ENCODE peak calls at places on chromosomes 5 and 9, in six cellular contexts. C is keratinocyte, O is pancreas, W is Peyer's patch, D is right atrium auricular region, B is A673. Z is an unnamed sample.
A peak's percentile ranks its signal among the peaks of the same experiment; 100 is the strongest.

GRCh38 chr5:110441035-110441434 is 285.4 kb downstream of the TMEM232 start:
- DNase-seq in C (peak; percentile 2), O (no peak), W (no peak), D (no peak), B (peak; percentile 55), Z (peak; percentile 27)

GRCh38 chr9:101705135-101705661 is 33.2 kb downstream of the GRIN3A start:
- DNase-seq in C (no peak), O (peak; percentile 2), W (peak; percentile 67), D (no peak), B (peak; percentile 13), Z (no peak)

GRCh38 chr9:19934301-19934868 is 145.5 kb upstream of the SLC24A2 start:
- DNase-seq in C (no peak), O (no peak), W (peak; percentile 51), D (peak; percentile 63), B (no peak), Z (no peak)

GRCh38 chr5:123628860-123629544 is 117.0 kb downstream of the CSNK1G3 start:
- DNase-seq in C (no peak), O (no peak), W (no peak), D (no peak), B (no peak), Z (no peak)

GRCh38 chr5:174745495-174745894 is 21.1 kb downstream of the MSX2 start:
- DNase-seq in C (no peak), O (no peak), W (no peak), D (no peak), B (no peak), Z (no peak)

GRCh38 chr5:84213861-84214260 is 170.8 kb downstream of the EDIL3 start:
- DNase-seq in C (no peak), O (no peak), W (no peak), D (no peak), B (no peak), Z (no peak)

GRCh38 chr5:6705959-6706358 is 7.3 kb upstream of the TENT4A start:
- DNase-seq in C (no peak), O (no peak), W (no peak), D (no peak), B (no peak), Z (no peak)

GRCh38 chr5:178818094-178818493 is 41.7 kb upstream of the ZNF354B start:
- DNase-seq in C (no peak), O (peak; percentile 37), W (no peak), D (no peak), B (no peak), Z (peak; percentile 55)

GRCh38 chr9:70340572-70340971 is 73.9 kb downstream of the KLF9 start:
- DNase-seq in C (no peak), O (no peak), W (no peak), D (no peak), B (peak; percentile 37), Z (no peak)

GRCh38 chr5:179731791-179732411 is 721 bp upstream of the MAML1 start:
- DNase-seq in C (no peak), O (peak; percentile 24), W (peak; percentile 52), D (peak; percentile 60), B (no peak), Z (no peak)

GRCh38 chr9:93674580-93675335 is 98.4 kb downstream of the PHF2 start:
- DNase-seq in C (no peak), O (no peak), W (peak; percentile 41), D (peak; percentile 47), B (no peak), Z (no peak)

GRCh38 chr5:59698774-59699173 is 194.8 kb downstream of the PDE4D start:
- DNase-seq in C (no peak), O (no peak), W (no peak), D (no peak), B (no peak), Z (no peak)

GRCh38 chr9:129234491-129234890 is 56.4 kb upstream of the IER5L start:
- DNase-seq in C (no peak), O (no peak), W (no peak), D (no peak), B (no peak), Z (no peak)

GRCh38 chr5:138927979-138928378 is 52.8 kb upstream of the LRRTM2 start:
- DNase-seq in C (no peak), O (peak; percentile 78), W (peak; percentile 70), D (peak; percentile 77), B (no peak), Z (no peak)

GRCh38 chr5:146646441-146646840 is 130.5 kb upstream of the GPR151 start:
- DNase-seq in C (no peak), O (no peak), W (no peak), D (no peak), B (no peak), Z (no peak)

GRCh38 chr5:109939109-109939682 is 249.5 kb downstream of the MAN2A1 start:
- DNase-seq in C (no peak), O (no peak), W (no peak), D (no peak), B (no peak), Z (no peak)

GRCh38 chr5:135439426-135440205 is 7.5 kb downstream of the DCANP1 start:
- DNase-seq in C (no peak), O (no peak), W (peak; percentile 31), D (no peak), B (no peak), Z (no peak)

GRCh38 chr5:94031631-94032030 is 290.2 kb upstream of the POU5F2 start:
- DNase-seq in C (no peak), O (no peak), W (no peak), D (no peak), B (no peak), Z (peak; percentile 8)

GRCh38 chr5:35656721-35657120 is 39.1 kb downstream of the SPEF2 start:
- DNase-seq in C (no peak), O (no peak), W (no peak), D (no peak), B (no peak), Z (no peak)

GRCh38 chr5:73264626-73265025 is 91.6 kb downstream of the TMEM174 start:
- DNase-seq in C (no peak), O (no peak), W (no peak), D (no peak), B (no peak), Z (no peak)

GRCh38 chr5:79236970-79237734 is 1.2 kb downstream of the JMY start:
- DNase-seq in C (no peak), O (peak; percentile 56), W (peak; percentile 69), D (no peak), B (peak; percentile 37), Z (no peak)

GRCh38 chr9:136901516-136902258 is 15.4 kb downstream of the TRAF2 start:
- DNase-seq in C (peak; percentile 72), O (no peak), W (peak; percentile 84), D (no peak), B (no peak), Z (no peak)

GRCh38 chr9:126842220-126842842 is 18.1 kb upstream of the ZBTB34 start:
- DNase-seq in C (no peak), O (no peak), W (no peak), D (no peak), B (no peak), Z (no peak)

GRCh38 chr5:60248900-60249299 is 355.4 kb upstream of the PDE4D start:
- DNase-seq in C (no peak), O (no peak), W (no peak), D (no peak), B (no peak), Z (no peak)

GRCh38 chr5:127077346-127077745 is 4.0 kb upstream of the C5orf63 start:
- DNase-seq in C (no peak), O (no peak), W (no peak), D (no peak), B (no peak), Z (no peak)

GRCh38 chr9:6884101-6884500 is 126.3 kb downstream of the KDM4C start:
- DNase-seq in C (no peak), O (no peak), W (no peak), D (no peak), B (no peak), Z (no peak)

GRCh38 chr9:127796899-127797370 is 5.7 kb upstream of the FPGS start:
- DNase-seq in C (no peak), O (no peak), W (no peak), D (no peak), B (no peak), Z (no peak)

GRCh38 chr5:112734597-112734996 is 3.1 kb upstream of the APC start:
- DNase-seq in C (no peak), O (no peak), W (no peak), D (no peak), B (no peak), Z (no peak)

GRCh38 chr9:126165755-126166154 is 160.9 kb upstream of the MVB12B start:
- DNase-seq in C (no peak), O (no peak), W (no peak), D (no peak), B (no peak), Z (no peak)

DNA sequence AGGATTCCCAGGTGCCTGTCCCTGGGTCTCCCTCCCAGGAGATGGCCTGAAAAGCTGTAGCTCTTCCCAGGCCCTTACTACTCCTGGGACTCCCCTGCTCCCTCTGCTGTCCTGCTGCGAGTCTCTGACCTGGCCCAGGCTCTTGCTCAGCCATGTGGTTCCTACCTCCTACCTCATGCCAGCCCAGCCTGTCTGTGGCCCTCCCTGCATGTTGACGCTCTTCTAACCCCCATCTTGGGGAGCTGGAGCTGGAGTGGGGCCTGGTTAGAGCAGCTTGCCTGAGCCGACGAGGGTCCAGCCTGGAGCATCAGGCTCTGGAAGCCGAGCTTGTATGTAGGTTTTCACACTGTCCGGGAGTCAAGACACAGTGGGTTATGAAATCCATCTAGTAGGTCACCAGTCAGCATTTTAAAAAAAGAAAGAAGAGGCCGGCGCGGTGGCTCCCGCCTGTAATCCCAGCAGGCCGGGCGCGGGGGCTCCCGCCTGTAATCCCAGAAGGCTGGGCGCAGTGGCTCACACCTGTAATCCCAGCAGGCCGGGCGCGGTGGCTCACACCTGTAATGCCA is 244.4 kb downstream of the FANCC start:
- DNase-seq in C (no peak), O (no peak), W (no peak), D (peak; percentile 55), B (no peak), Z (no peak)
- TF ChIP-seq CTCF in C (peak; percentile 51), O (no peak), W (peak; percentile 8), D (no peak), B (peak; percentile 31), Z (peak; percentile 48)

GRCh38 chr5:120140510-120140909 is 323.6 kb upstream of the PRR16 start:
- DNase-seq in C (no peak), O (no peak), W (no peak), D (no peak), B (no peak), Z (no peak)
- H3K4me3 ChIP-seq in C (no peak overlapping the region), O (no peak overlapping the region), W (no peak overlapping the region), D (no peak overlapping the region), B (no peak overlapping the region), Z (no peak overlapping the region)

GRCh38 chr9:1400983-1401382 is 350.8 kb downstream of the DMRT2 start:
- DNase-seq in C (no peak), O (no peak), W (no peak), D (no peak), B (no peak), Z (no peak)
- TF ChIP-seq CTCF in C (no peak), O (no peak), W (no peak), D (no peak), B (no peak), Z (no peak)

GRCh38 chr5:137034213-137034612 is 464.9 kb downstream of the SPOCK1 start:
- DNase-seq in C (no peak), O (no peak), W (no peak), D (no peak), B (no peak), Z (no peak)
- H3K4me3 ChIP-seq in C (no peak overlapping the region), O (no peak overlapping the region), W (no peak overlapping the region), D (no peak overlapping the region), B (no peak overlapping the region), Z (no peak overlapping the region)